ENCODE peak calls at places on chromosome 6, in five cellular contexts. One of them, this sample, is unnamed.

GRCh38 chr6:32947552-32948465 is 5.1 kb downstream of the HLA-DMA start:
- DNase-seq in endothelial cell of umbilical vein: peak
- DNase-seq in HCT116: peak
- DNase-seq in Peyer's patch: no peak
- DNase-seq in endothelial cell: peak
- DNase-seq in this sample: no peak

GRCh38 chr6:46323966-46324622 is 153.3 kb upstream of the ENPP5 start:
- DNase-seq in endothelial cell: no peak
- DNase-seq in Peyer's patch: no peak
- DNase-seq in endothelial cell of umbilical vein: no peak
- DNase-seq in HCT116: no peak
- DNase-seq in this sample: no peak

GRCh38 chr6:162942860-162943259 is 215.1 kb downstream of the PACRG start:
- DNase-seq in Peyer's patch: no peak
- DNase-seq in endothelial cell: no peak
- DNase-seq in endothelial cell of umbilical vein: no peak
- DNase-seq in HCT116: no peak
- DNase-seq in this sample: no peak

GRCh38 chr6:24334285-24334684 is 23.6 kb downstream of the DCDC2 start:
- DNase-seq in Peyer's patch: no peak
- DNase-seq in endothelial cell: no peak
- DNase-seq in HCT116: no peak
- DNase-seq in endothelial cell of umbilical vein: no peak
- DNase-seq in this sample: no peak

GRCh38 chr6:35552285-35552917 is 39.7 kb upstream of the TULP1 start:
- DNase-seq in Peyer's patch: peak
- DNase-seq in endothelial cell of umbilical vein: peak
- DNase-seq in HCT116: peak
- DNase-seq in endothelial cell: peak
- DNase-seq in this sample: peak

GRCh38 chr6:46925563-46926253 is 4.0 kb upstream of the ADGRF5 start:
- DNase-seq in HCT116: no peak
- DNase-seq in endothelial cell of umbilical vein: peak
- DNase-seq in endothelial cell: no peak
- DNase-seq in Peyer's patch: no peak
- DNase-seq in this sample: no peak

GRCh38 chr6:135048915-135049314 is 5.7 kb downstream of the HBS1L start:
- DNase-seq in endothelial cell: no peak
- DNase-seq in endothelial cell of umbilical vein: no peak
- DNase-seq in Peyer's patch: no peak
- DNase-seq in HCT116: no peak
- DNase-seq in this sample: no peak

GRCh38 chr6:25922301-25922700 is 8.2 kb downstream of the SLC17A2 start:
- DNase-seq in HCT116: no peak
- DNase-seq in endothelial cell: no peak
- DNase-seq in endothelial cell of umbilical vein: no peak
- DNase-seq in Peyer's patch: no peak
- DNase-seq in this sample: no peak

GRCh38 chr6:88381289-88381642 is 215.1 kb upstream of the CNR1 start:
- DNase-seq in HCT116: no peak
- DNase-seq in endothelial cell: no peak
- DNase-seq in endothelial cell of umbilical vein: no peak
- DNase-seq in Peyer's patch: no peak
- DNase-seq in this sample: no peak

GRCh38 chr6:43146228-43146627 is 24.8 kb upstream of the SRF start:
- DNase-seq in HCT116: no peak
- DNase-seq in Peyer's patch: no peak
- DNase-seq in endothelial cell: no peak
- DNase-seq in endothelial cell of umbilical vein: no peak
- DNase-seq in this sample: no peak

GRCh38 chr6:86355271-86355670 is 582.1 kb upstream of the HTR1E start:
- DNase-seq in Peyer's patch: no peak
- DNase-seq in endothelial cell: no peak
- DNase-seq in endothelial cell of umbilical vein: no peak
- DNase-seq in HCT116: no peak
- DNase-seq in this sample: no peak

GRCh38 chr6:92538296-92538695 is 881.1 kb downstream of the EPHA7 start:
- DNase-seq in HCT116: no peak
- DNase-seq in endothelial cell: no peak
- DNase-seq in Peyer's patch: no peak
- DNase-seq in endothelial cell of umbilical vein: peak
- DNase-seq in this sample: no peak

GRCh38 chr6:42260972-42261371 is 43.3 kb upstream of the MRPS10 start:
- DNase-seq in endothelial cell: peak
- DNase-seq in Peyer's patch: peak
- DNase-seq in HCT116: no peak
- DNase-seq in endothelial cell of umbilical vein: no peak
- DNase-seq in this sample: no peak

GRCh38 chr6:11432713-11433450 is 104.7 kb upstream of the TMEM170B start:
- DNase-seq in HCT116: no peak
- DNase-seq in Peyer's patch: no peak
- DNase-seq in endothelial cell: no peak
- DNase-seq in endothelial cell of umbilical vein: peak
- DNase-seq in this sample: no peak

GRCh38 chr6:94953867-94954631 is 623.3 kb upstream of the MANEA start:
- DNase-seq in endothelial cell: no peak
- DNase-seq in Peyer's patch: no peak
- DNase-seq in endothelial cell of umbilical vein: no peak
- DNase-seq in HCT116: no peak
- DNase-seq in this sample: no peak

GRCh38 chr6:28838289-28838633 is 85.5 kb downstream of the TRIM27 start:
- DNase-seq in endothelial cell: peak
- DNase-seq in HCT116: no peak
- DNase-seq in Peyer's patch: peak
- DNase-seq in endothelial cell of umbilical vein: peak
- DNase-seq in this sample: peak

GRCh38 chr6:88492824-88493223 is 326.7 kb upstream of the CNR1 start:
- DNase-seq in HCT116: peak
- DNase-seq in endothelial cell of umbilical vein: peak
- DNase-seq in Peyer's patch: no peak
- DNase-seq in endothelial cell: no peak
- DNase-seq in this sample: no peak

GRCh38 chr6:117440558-117441525 is 15.1 kb upstream of the ROS1 start:
- DNase-seq in HCT116: no peak
- DNase-seq in endothelial cell: no peak
- DNase-seq in endothelial cell of umbilical vein: no peak
- DNase-seq in Peyer's patch: no peak
- DNase-seq in this sample: no peak

DNA sequence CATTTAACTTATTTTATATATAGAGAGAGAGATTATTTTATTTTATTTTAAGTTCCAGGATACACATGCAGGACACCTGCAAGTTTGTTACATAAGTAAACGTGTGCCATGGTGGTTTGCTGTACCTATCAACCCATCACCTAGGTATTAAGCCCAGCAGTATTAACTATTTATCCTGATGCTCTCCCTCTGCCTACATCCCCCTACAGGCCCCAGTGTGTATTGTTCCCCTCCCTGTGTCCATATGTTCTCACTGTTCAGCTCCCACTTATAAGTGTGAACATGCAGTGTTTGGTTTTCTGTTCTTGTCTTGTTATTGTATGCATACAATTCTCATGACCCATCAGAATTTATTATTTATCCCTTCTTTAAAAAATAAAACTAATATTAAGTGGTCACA is 34.6 kb downstream of the FKBP1C start:
- DNase-seq in endothelial cell: peak
- DNase-seq in Peyer's patch: no peak
- DNase-seq in HCT116: peak
- DNase-seq in endothelial cell of umbilical vein: no peak
- DNase-seq in this sample: no peak
- TF ChIP-seq CTCF in endothelial cell: peak
- TF ChIP-seq CTCF in Peyer's patch: no peak
- TF ChIP-seq CTCF in HCT116: peak
- TF ChIP-seq CTCF in endothelial cell of umbilical vein: no peak
- TF ChIP-seq CTCF in this sample: no peak

DNA sequence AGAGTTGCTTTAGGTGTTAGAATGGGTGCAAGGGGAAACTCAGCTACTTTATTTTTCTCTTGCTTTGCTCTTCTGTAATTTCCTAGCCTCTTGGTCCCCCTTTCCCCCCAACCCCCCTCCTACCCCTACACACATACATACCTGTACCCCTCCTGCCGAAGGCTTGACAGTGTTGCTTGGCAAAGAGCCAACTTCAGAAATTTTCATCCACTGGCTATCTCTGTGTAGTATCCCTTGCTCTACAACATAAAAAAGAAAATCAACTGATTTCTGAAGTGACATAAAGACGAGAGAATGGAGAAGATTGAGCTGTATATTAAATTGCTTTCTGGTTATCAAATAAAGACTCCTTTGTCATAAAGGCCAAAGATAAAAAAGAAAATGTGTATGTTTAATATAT is 498.1 kb upstream of the SOX4 start:
- DNase-seq in endothelial cell: no peak
- DNase-seq in endothelial cell of umbilical vein: no peak
- DNase-seq in HCT116: no peak
- DNase-seq in Peyer's patch: no peak
- DNase-seq in this sample: no peak
- TF ChIP-seq CTCF in endothelial cell: no peak
- TF ChIP-seq CTCF in endothelial cell of umbilical vein: no peak
- TF ChIP-seq CTCF in HCT116: no peak
- TF ChIP-seq CTCF in Peyer's patch: no peak
- TF ChIP-seq CTCF in this sample: no peak

GRCh38 chr6:137921823-137922222 is 54.8 kb downstream of the TNFAIP3 start:
- DNase-seq in HCT116: no peak
- DNase-seq in endothelial cell of umbilical vein: no peak
- DNase-seq in endothelial cell: no peak
- DNase-seq in Peyer's patch: no peak
- DNase-seq in this sample: no peak
- TF ChIP-seq CTCF in HCT116: peak
- TF ChIP-seq CTCF in endothelial cell of umbilical vein: no peak
- TF ChIP-seq CTCF in endothelial cell: no peak
- TF ChIP-seq CTCF in Peyer's patch: no peak
- TF ChIP-seq CTCF in this sample: no peak

GRCh38 chr6:155495011-155495768 is 39.6 kb upstream of the NOX3 start:
- DNase-seq in endothelial cell of umbilical vein: peak
- DNase-seq in Peyer's patch: no peak
- DNase-seq in endothelial cell: peak
- DNase-seq in HCT116: no peak
- DNase-seq in this sample: no peak
- TF ChIP-seq CTCF in endothelial cell of umbilical vein: no peak
- TF ChIP-seq CTCF in Peyer's patch: no peak
- TF ChIP-seq CTCF in endothelial cell: no peak
- TF ChIP-seq CTCF in HCT116: peak
- TF ChIP-seq CTCF in this sample: no peak

GRCh38 chr6:160142115-160142715 is 20.6 kb downstream of the SLC22A1 start:
- DNase-seq in HCT116: no peak
- DNase-seq in Peyer's patch: no peak
- DNase-seq in endothelial cell of umbilical vein: no peak
- DNase-seq in endothelial cell: no peak
- DNase-seq in this sample: no peak
- TF ChIP-seq CTCF in HCT116: no peak
- TF ChIP-seq CTCF in Peyer's patch: no peak
- TF ChIP-seq CTCF in endothelial cell of umbilical vein: no peak
- TF ChIP-seq CTCF in endothelial cell: no peak
- TF ChIP-seq CTCF in this sample: no peak

GRCh38 chr6:138182939-138183791 is 21.4 kb downstream of the ARFGEF3 start:
- DNase-seq in HCT116: no peak
- DNase-seq in endothelial cell: no peak
- DNase-seq in Peyer's patch: no peak
- DNase-seq in endothelial cell of umbilical vein: no peak
- DNase-seq in this sample: no peak

GRCh38 chr6:138187156-138187555 is 25.4 kb downstream of the ARFGEF3 start:
- DNase-seq in Peyer's patch: no peak
- DNase-seq in endothelial cell: no peak
- DNase-seq in endothelial cell of umbilical vein: no peak
- DNase-seq in HCT116: no peak
- DNase-seq in this sample: no peak

GRCh38 chr6:138184230-138184629 is 22.5 kb downstream of the ARFGEF3 start:
- DNase-seq in Peyer's patch: no peak
- DNase-seq in endothelial cell: no peak
- DNase-seq in HCT116: no peak
- DNase-seq in endothelial cell of umbilical vein: no peak
- DNase-seq in this sample: no peak

GRCh38 chr6:138183792-138184134 is 22.0 kb downstream of the ARFGEF3 start:
- DNase-seq in endothelial cell of umbilical vein: no peak
- DNase-seq in HCT116: no peak
- DNase-seq in endothelial cell: no peak
- DNase-seq in Peyer's patch: no peak
- DNase-seq in this sample: no peak

DNA sequence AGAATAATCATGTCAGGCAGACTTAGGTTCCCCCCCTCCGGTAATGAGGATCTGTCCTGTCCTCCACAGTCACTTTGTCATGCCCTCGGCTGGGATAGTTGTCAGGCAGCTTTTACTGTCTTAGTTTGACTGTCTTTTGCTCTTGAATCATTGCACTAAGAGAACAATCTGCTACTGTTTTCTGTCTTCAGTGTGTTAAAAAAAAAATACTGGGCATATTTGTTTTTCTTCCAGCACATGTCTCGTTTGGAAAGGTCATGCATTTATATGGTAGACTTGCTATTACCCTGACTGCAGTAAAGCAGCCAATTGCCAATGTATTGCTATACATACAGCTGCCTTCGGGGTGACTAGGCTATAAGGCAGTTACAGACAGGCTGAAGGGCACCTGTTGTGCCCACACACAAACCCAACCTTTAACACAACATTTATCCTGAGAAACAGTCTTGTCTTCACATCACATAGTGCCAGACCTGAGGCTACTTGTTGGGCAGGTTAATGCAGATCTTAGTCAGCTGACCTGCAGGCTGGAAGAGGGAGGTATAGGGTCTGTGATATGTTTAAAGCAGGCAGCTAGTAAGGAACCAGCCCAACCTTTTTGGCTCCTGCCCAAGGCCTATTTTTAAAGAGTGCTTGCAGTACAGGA is 26.7 kb downstream of the ARFGEF3 start:
- DNase-seq in endothelial cell of umbilical vein: no peak
- DNase-seq in Peyer's patch: no peak
- DNase-seq in endothelial cell: no peak
- DNase-seq in HCT116: no peak
- DNase-seq in this sample: no peak
- TF ChIP-seq CTCF in endothelial cell of umbilical vein: no peak
- TF ChIP-seq CTCF in Peyer's patch: no peak
- TF ChIP-seq CTCF in endothelial cell: no peak
- TF ChIP-seq CTCF in HCT116: no peak
- TF ChIP-seq CTCF in this sample: no peak

DNA sequence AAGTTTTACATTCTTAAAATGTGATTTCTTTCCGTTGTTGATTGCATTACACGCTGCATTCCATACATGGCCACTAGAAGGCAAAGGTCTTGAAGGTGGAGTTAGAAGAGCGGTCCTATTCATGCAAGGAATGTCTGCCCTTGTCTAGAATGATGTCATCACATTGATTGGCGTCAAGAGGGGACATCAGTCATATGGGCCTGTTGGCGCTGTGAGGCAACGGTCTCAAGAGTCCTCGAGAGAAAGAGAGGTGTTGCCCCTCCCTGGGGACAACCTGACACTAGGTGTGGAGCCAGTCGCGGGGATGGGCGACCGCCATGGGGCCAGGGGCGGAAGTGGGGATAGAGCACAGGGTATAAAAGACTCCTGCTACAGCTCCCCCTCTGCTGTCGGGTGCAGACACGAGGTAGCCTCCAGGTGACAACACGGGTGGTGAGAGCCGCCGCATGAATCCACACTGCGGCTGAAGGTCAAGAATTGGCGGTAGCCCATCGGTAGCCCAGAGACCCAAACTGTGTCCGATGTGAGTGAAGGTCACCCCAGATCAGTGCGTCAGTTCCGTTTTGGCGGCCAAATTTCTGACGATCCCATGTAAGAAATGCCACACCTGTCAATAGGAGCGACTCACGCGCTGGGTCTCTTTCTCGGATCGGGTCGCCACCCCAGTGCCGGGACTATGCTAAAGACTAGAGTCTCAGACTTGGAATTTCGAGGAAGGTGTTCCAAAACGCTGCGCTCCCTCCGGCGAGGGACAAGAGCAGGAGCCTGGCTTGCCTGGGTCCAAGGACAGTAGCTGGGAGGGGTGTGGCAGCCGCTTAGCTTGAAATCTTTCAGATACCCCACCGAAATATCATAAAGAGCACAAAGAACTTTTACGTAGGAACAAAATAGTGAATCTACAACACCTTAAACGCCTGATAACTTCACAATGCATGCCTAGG is 93.2 kb upstream of the ZNF184 start:
- DNase-seq in endothelial cell of umbilical vein: no peak
- DNase-seq in HCT116: no peak
- DNase-seq in Peyer's patch: no peak
- DNase-seq in endothelial cell: no peak
- DNase-seq in this sample: no peak
- TF ChIP-seq CTCF in endothelial cell of umbilical vein: no peak
- TF ChIP-seq CTCF in HCT116: peak
- TF ChIP-seq CTCF in Peyer's patch: no peak
- TF ChIP-seq CTCF in endothelial cell: peak
- TF ChIP-seq CTCF in this sample: no peak